ENCODE peak calls at places on chromosomes 5 and 9, in seven cellular contexts. Q, Y, A, P, T, I and O are unnamed samples.

GRCh38 chr5:50553560-50553984 is 112.5 kb upstream of the EMB start:
- DNase-seq in Q (no peak), Y (peak; percentile 66), A (peak; percentile 63), P (peak; percentile 23), T (no peak), I (no peak), O (no peak)

GRCh38 chr5:111932628-111933027 is 175.6 kb upstream of the NREP start:
- DNase-seq in Q (no peak), Y (no peak), A (no peak), P (peak; percentile 44), T (peak; percentile 14), I (no peak), O (no peak)

GRCh38 chr9:4861736-4862451 is 69.2 kb downstream of the RCL1 start:
- DNase-seq in Q (no peak), Y (no peak), A (no peak), P (no peak), T (no peak), I (no peak), O (no peak)

GRCh38 chr5:97979740-97980139 is 793.7 kb upstream of the RGMB start:
- DNase-seq in Q (no peak), Y (no peak), A (no peak), P (no peak), T (peak; percentile 39), I (peak; percentile 77), O (no peak)

GRCh38 chr5:56094579-56095361 is 100.0 kb upstream of the IL6ST start:
- DNase-seq in Q (no peak), Y (no peak), A (no peak), P (no peak), T (no peak), I (no peak), O (no peak)

GRCh38 chr9:800561-800960 is 40.9 kb upstream of the DMRT1 start:
- DNase-seq in Q (no peak), Y (no peak), A (no peak), P (no peak), T (no peak), I (no peak), O (no peak)

GRCh38 chr5:135435467-135436330 is 11.4 kb downstream of the DCANP1 start:
- DNase-seq in Q (no peak), Y (no peak), A (no peak), P (no peak), T (no peak), I (no peak), O (no peak)

GRCh38 chr9:133769511-133770075 is 31.4 kb upstream of the SARDH start:
- DNase-seq in Q (no peak), Y (no peak), A (peak; percentile 57), P (no peak), T (no peak), I (no peak), O (no peak)

GRCh38 chr9:114138537-114138936 is 16.8 kb upstream of the COL27A1 start:
- DNase-seq in Q (peak; percentile 73), Y (no peak), A (no peak), P (no peak), T (no peak), I (no peak), O (no peak)

GRCh38 chr9:128920381-128921058 is at the start of gene PHYHD1:
- DNase-seq in Q (peak; percentile 92), Y (peak; percentile 40), A (peak; percentile 87), P (no peak), T (peak; percentile 81), I (peak; percentile 61), O (peak; percentile 76)

GRCh38 chr5:27267209-27267824 is 228.9 kb upstream of the CDH9 start:
- DNase-seq in Q (no peak), Y (no peak), A (no peak), P (no peak), T (no peak), I (no peak), O (no peak)

GRCh38 chr5:155258139-155258538 is 244.6 kb downstream of the KIF4B start:
- DNase-seq in Q (peak; percentile 65), Y (no peak), A (no peak), P (no peak), T (no peak), I (no peak), O (no peak)

GRCh38 chr5:36605241-36605640 is 1.2 kb upstream of the SLC1A3 start:
- DNase-seq in Q (no peak), Y (no peak), A (no peak), P (no peak), T (no peak), I (no peak), O (no peak)

GRCh38 chr5:34599471-34600117 is 56.5 kb upstream of the RAI14 start:
- DNase-seq in Q (no peak), Y (no peak), A (no peak), P (no peak), T (no peak), I (no peak), O (no peak)

GRCh38 chr9:133421615-133422542 is at the start of gene ADAMTS13:
- DNase-seq in Q (no peak), Y (no peak), A (no peak), P (no peak), T (no peak), I (peak; percentile 15), O (no peak)

DNA sequence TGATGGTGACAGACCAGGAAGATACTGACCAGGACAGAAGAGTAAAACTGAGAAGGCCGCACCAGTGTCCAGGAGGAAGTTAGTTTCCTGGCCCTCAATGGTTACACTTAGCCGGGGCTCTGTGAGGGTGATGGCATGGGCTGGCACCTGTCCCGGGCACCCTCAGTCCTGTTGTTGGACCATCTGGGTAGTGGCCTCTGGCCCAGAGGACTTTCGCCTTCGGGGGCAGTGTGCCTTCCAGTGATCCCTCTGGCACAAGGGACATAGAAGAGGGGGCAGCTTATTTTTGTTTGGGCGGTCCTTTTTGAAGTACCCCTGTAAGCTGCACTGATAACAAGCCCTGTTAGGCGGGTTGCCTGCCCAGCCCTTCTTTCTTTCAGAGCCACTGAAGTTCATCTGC is 1108.6 kb downstream of the TAF11L14 start:
- DNase-seq in Q (no peak), Y (no peak), A (no peak), P (no peak), T (no peak), I (no peak), O (no peak)
- H3K4me3 ChIP-seq in Q (no peak overlapping the region), Y (no peak overlapping the region), A (no peak overlapping the region), P (no peak overlapping the region), T (no peak overlapping the region), I (no peak overlapping the region), O (no peak overlapping the region)

GRCh38 chr9:37060821-37061220 is 26.8 kb upstream of the PAX5 start:
- DNase-seq in Q (no peak), Y (no peak), A (no peak), P (no peak), T (no peak), I (no peak), O (no peak)

GRCh38 chr9:37056521-37056920 is 22.5 kb upstream of the PAX5 start:
- DNase-seq in Q (no peak), Y (no peak), A (no peak), P (no peak), T (no peak), I (no peak), O (no peak)

GRCh38 chr9:37066139-37066725 is 32.2 kb upstream of the PAX5 start:
- DNase-seq in Q (no peak), Y (no peak), A (no peak), P (no peak), T (no peak), I (no peak), O (no peak)

GRCh38 chr9:37061763-37062162 is 27.7 kb upstream of the PAX5 start:
- DNase-seq in Q (no peak), Y (no peak), A (no peak), P (no peak), T (no peak), I (peak; percentile 38), O (no peak)

GRCh38 chr9:37062331-37062730 is 28.3 kb upstream of the PAX5 start:
- DNase-seq in Q (no peak), Y (no peak), A (no peak), P (no peak), T (no peak), I (no peak), O (no peak)
- H3K4me1 ChIP-seq in Q (no peaks in the 10 kb centered on the region), Y (no peaks in the 10 kb centered on the region), A (no peaks in the 10 kb centered on the region), P (no peaks in the 10 kb centered on the region), T (no peaks in the 10 kb centered on the region), I (no peaks in the 10 kb centered on the region), O (no peaks in the 10 kb centered on the region)

DNA sequence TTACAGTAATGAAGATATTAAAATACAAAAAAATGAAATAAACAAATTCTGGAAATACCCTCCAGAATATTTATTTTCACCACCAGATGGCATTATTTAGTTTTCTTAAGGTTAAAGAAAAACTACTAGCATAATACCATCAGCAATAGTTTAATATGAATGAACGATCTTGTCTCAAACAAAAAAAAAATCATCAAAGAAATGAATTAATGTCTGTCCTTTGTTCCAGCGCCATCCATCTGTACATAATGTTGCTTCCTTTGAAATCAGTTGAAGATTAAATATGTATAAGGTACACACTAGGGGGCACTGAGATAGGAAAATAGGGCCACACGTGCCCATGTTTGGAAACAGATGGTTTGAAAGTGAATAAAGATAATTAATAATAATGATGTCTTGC is 84.9 kb upstream of the SLCO6A1 start:
- DNase-seq in Q (no peak), Y (no peak), A (no peak), P (peak; percentile 20), T (no peak), I (peak; percentile 18), O (no peak)
- TF ChIP-seq CTCF in Q (peak; percentile 42), Y (peak; percentile 29), A (peak; percentile 45), P (peak; percentile 24), T (peak; percentile 58), I (peak; percentile 50), O (no peak)

GRCh38 chr9:116594552-116594951 is 92.6 kb upstream of the TRIM32 start:
- DNase-seq in Q (no peak), Y (no peak), A (no peak), P (no peak), T (no peak), I (peak; percentile 94), O (no peak)
- H3K4me3 ChIP-seq in Q (no peak overlapping the region), Y (no peak overlapping the region), A (no peak overlapping the region), P (no peak overlapping the region), T (no peak overlapping the region), I (no peak overlapping the region), O (no peak overlapping the region)

GRCh38 chr5:54159837-54160215 is 150.5 kb downstream of the ARL15 start:
- DNase-seq in Q (no peak), Y (no peak), A (no peak), P (peak; percentile 69), T (no peak), I (no peak), O (no peak)
- H3K4me1 ChIP-seq in Q (peaks cover 12% of the 10 kb centered on the region), Y (no peaks in the 10 kb centered on the region), A (no peaks in the 10 kb centered on the region), P (peaks cover 22% of the 10 kb centered on the region), T (peaks cover 10% of the 10 kb centered on the region), I (peaks cover 5% of the 10 kb centered on the region), O (no peaks in the 10 kb centered on the region)

GRCh38 chr9:34195143-34195542 is 16.3 kb downstream of the UBAP1 start:
- DNase-seq in Q (no peak), Y (no peak), A (no peak), P (no peak), T (no peak), I (no peak), O (no peak)

GRCh38 chr9:34185778-34186551 is 7.1 kb downstream of the UBAP1 start:
- DNase-seq in Q (peak; percentile 79), Y (peak; percentile 53), A (no peak), P (no peak), T (no peak), I (peak; percentile 93), O (peak; percentile 66)

GRCh38 chr9:34187891-34188240 is 9.0 kb downstream of the UBAP1 start:
- DNase-seq in Q (no peak), Y (no peak), A (no peak), P (no peak), T (no peak), I (no peak), O (no peak)

GRCh38 chr9:34190996-34191892 is 12.4 kb downstream of the UBAP1 start:
- DNase-seq in Q (no peak), Y (no peak), A (no peak), P (no peak), T (no peak), I (peak; percentile 34), O (no peak)
- TF ChIP-seq CTCF in Q (no peak), Y (peak; percentile 30), A (peak; percentile 24), P (peak; percentile 47), T (peak; percentile 29), I (peak; percentile 33), O (peak; percentile 18)